ENCODE peak calls at places on chromosome 16, in four cellular contexts. I is IMR-90, M is mesendoderm, O is H1. V is an unnamed sample.
A peak's percentile ranks its signal among the peaks of the same experiment; 100 is the strongest.

GRCh38 chr16:28549301-28549899 is 4.3 kb upstream of the SGF29 start:
- DNase-seq in I (peak; percentile 53), M (no peak), O (no peak), V (no peak)

GRCh38 chr16:50856991-50857390 is 115.1 kb downstream of the CYLD start:
- DNase-seq in I (no peak), M (no peak), O (peak; percentile 10), V (no peak)

GRCh38 chr16:18969855-18970240 is 13.9 kb upstream of the TMC7 start:
- DNase-seq in I (no peak), M (no peak), O (no peak), V (no peak)

GRCh38 chr16:65121870-65122723 is at the start of gene CDH11:
- DNase-seq in I (peak; percentile 82), M (peak; percentile 81), O (peak; percentile 81), V (peak; percentile 70)

GRCh38 chr16:84604477-84605013 is 13.3 kb downstream of the COTL1 start:
- DNase-seq in I (no peak), M (no peak), O (no peak), V (no peak)

GRCh38 chr16:84245933-84246678 is 6.3 kb upstream of the KCNG4 start:
- DNase-seq in I (no peak), M (no peak), O (no peak), V (no peak)

GRCh38 chr16:27531186-27531585 is 18.5 kb downstream of the GTF3C1 start:
- DNase-seq in I (no peak), M (no peak), O (no peak), V (no peak)

GRCh38 chr16:17265177-17265576 is 205.6 kb downstream of the XYLT1 start:
- DNase-seq in I (no peak), M (no peak), O (no peak), V (no peak)

GRCh38 chr16:67110136-67110847 is 551 bp downstream of the PHAF1 start:
- DNase-seq in I (no peak), M (no peak), O (no peak), V (no peak)

GRCh38 chr16:35753559-35754390 is 2294.4 kb downstream of the TP53TG3F start:
- DNase-seq in I (no peak), M (no peak), O (no peak), V (no peak)

GRCh38 chr16:30875881-30876791 is 17.7 kb downstream of the BCL7C start:
- DNase-seq in I (peak; percentile 26), M (peak; percentile 73), O (no peak), V (no peak)

GRCh38 chr16:89581045-89581695 is 5.6 kb downstream of the CPNE7 start:
- DNase-seq in I (peak; percentile 99), M (peak; percentile 74), O (no peak), V (no peak)

GRCh38 chr16:2500634-2500936 is 13.2 kb upstream of the ATP6V0C start:
- DNase-seq in I (no peak), M (no peak), O (peak; percentile 60), V (peak; percentile 67)
- H2BK120ac ChIP-seq in I (no peak overlapping the region), M (no peak overlapping the region), O (no peak overlapping the region), V (no peak overlapping the region)

DNA sequence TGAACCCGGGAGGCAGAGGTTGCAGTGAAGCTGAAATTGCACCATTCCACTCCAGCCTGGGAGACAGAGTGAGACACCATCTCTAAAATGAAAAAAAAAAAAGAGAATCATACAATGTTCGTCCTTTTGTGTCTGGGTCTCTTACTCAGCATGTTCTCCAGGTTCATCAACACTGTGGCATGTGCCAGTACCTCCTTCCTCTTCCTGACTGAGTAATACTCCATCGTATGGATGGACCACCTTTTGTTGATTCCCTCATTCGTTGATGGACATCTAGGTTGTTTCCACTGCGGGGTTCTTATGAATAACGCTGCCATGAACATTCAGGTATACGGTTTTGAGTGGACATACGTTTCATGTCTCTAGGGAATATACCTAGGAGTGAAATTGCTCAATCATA is 4.1 kb upstream of the HS3ST6 start:
- DNase-seq in I (no peak), M (no peak), O (no peak), V (no peak)
- H3K56ac ChIP-seq in I (no peak overlapping the region), M (no peak overlapping the region), O (no peak overlapping the region), V (no peak overlapping the region)

GRCh38 chr16:86380045-86380444 is 130.3 kb upstream of the FOXF1 start:
- DNase-seq in I (no peak), M (no peak), O (no peak), V (no peak)
- H2BK120ac ChIP-seq in I (peak overlapping the region; percentile 88), M (no peak overlapping the region), O (no peak overlapping the region), V (no peak overlapping the region)

GRCh38 chr16:3769013-3769412 is 51.7 kb upstream of the TRAP1 start:
- DNase-seq in I (no peak), M (no peak), O (no peak), V (peak; percentile 9)
- H3K56ac ChIP-seq in I (no peak overlapping the region), M (no peak overlapping the region), O (no peak overlapping the region), V (no peak overlapping the region)